ENCODE peak calls at places on chromosomes 2 and 18, in six cellular contexts. X is COR-L47; P is activated T-helper 1 cell treated with anti-CD3 and anti-CD28 coated beads, Interleukin-12 subunit alpha, Interleukin-12 subunit beta, Interleukin-2, Interleukin-4 antibody, amounts not matched to agents 30 ng/mL and 10 ng/mL and 1 ng/mL, durations not matched to agents 14 hours and 24 hours and 36 hours; W is neural crest cell; S is activated CD4-positive, CD25-positive, alpha-beta regulatory T cell; V is IMR-90. D is an unnamed sample.

GRCh38 chr2:210577263-210578071 is 21.1 kb downstream of the CPS1 start:
- DNase-seq in X (peak; percentile 57), P (no peak), W (no peak), S (no peak), V (peak; percentile 59), D (peak; percentile 80)

GRCh38 chr2:144403940-144404339 is 116.0 kb downstream of the ZEB2 start:
- DNase-seq in X (no peak), P (no peak), W (no peak), S (no peak), V (no peak), D (peak; percentile 89)

GRCh38 chr2:190984595-190984994 is 29.4 kb downstream of the STAT1 start:
- DNase-seq in X (no peak), P (no peak), W (no peak), S (no peak), V (peak; percentile 86), D (no peak)

GRCh38 chr2:239488078-239488590 is 87.3 kb upstream of the HDAC4 start:
- DNase-seq in X (no peak), P (no peak), W (no peak), S (no peak), V (no peak), D (no peak)

GRCh38 chr2:24785704-24786321 is 7.4 kb downstream of the PTRHD1 start:
- DNase-seq in X (no peak), P (no peak), W (no peak), S (no peak), V (no peak), D (no peak)

GRCh38 chr2:40360652-40361051 is 91.2 kb downstream of the SLC8A1 start:
- DNase-seq in X (no peak), P (no peak), W (no peak), S (no peak), V (peak; percentile 31), D (no peak)

GRCh38 chr2:239025081-239025801 is 177.4 kb downstream of the TWIST2 start:
- DNase-seq in X (no peak), P (no peak), W (no peak), S (no peak), V (peak; percentile 37), D (no peak)

GRCh38 chr18:55343396-55344073 is 244.5 kb downstream of the TCF4 start:
- DNase-seq in X (peak; percentile 52), P (no peak), W (no peak), S (no peak), V (peak; percentile 64), D (peak; percentile 35)

GRCh38 chr2:157032019-157032418 is 225.5 kb upstream of the GALNT5 start:
- DNase-seq in X (no peak), P (no peak), W (no peak), S (no peak), V (peak; percentile 94), D (no peak)

GRCh38 chr18:24734058-24734457 is 273.6 kb downstream of the HRH4 start:
- DNase-seq in X (peak; percentile 47), P (no peak), W (peak; percentile 28), S (no peak), V (no peak), D (no peak)

GRCh38 chr2:207253946-207254345 is 88.2 kb upstream of the KLF7 start:
- DNase-seq in X (no peak), P (no peak), W (no peak), S (no peak), V (peak; percentile 96), D (no peak)

GRCh38 chr2:120177973-120178372 is 45.2 kb downstream of the TMEM185B start:
- DNase-seq in X (no peak), P (no peak), W (no peak), S (no peak), V (no peak), D (no peak)

GRCh38 chr2:64918220-64918886 is 70.8 kb upstream of the SLC1A4 start:
- DNase-seq in X (no peak), P (no peak), W (no peak), S (no peak), V (no peak), D (no peak)

GRCh38 chr2:30462131-30462857 is 15.2 kb downstream of the LCLAT1 start:
- DNase-seq in X (no peak), P (no peak), W (no peak), S (no peak), V (no peak), D (no peak)

GRCh38 chr2:57888463-57888862 is 158.1 kb upstream of the VRK2 start:
- DNase-seq in X (no peak), P (no peak), W (no peak), S (no peak), V (no peak), D (no peak)

GRCh38 chr2:111007757-111008688 is 112.7 kb upstream of the BCL2L11 start:
- DNase-seq in X (no peak), P (no peak), W (no peak), S (no peak), V (no peak), D (no peak)

D was measured in NCI-H1694 treated with DMSO at 0.1 percent for 48 hours.